ENCODE peak calls at places on chromosomes 6 and 20, in ten cellular contexts. A is GM06990; C is CD8-positive, alpha-beta memory T cell; Q is fibroblast of pulmonary artery; O is IMR-90; M is tibial nerve; I is epithelial cell of proximal tubule; S is AG09309; T is cardiac fibroblast; Y is HFF-Myc. D is an unnamed sample.

GRCh38 chr6:34218691-34219090 is 18.0 kb upstream of the HMGA1 start:
- DNase-seq in S (no peak), T (no peak), A (no peak), Y (no peak), I (no peak), O (no peak), Q (no peak), C (no peak), M (no peak), D (no peak)

GRCh38 chr6:29749668-29750067 is 26.4 kb downstream of the HLA-F start:
- DNase-seq in O (no peak), Y (no peak), M (no peak), Q (no peak), I (no peak), C (no peak), T (no peak), S (no peak), A (no peak), D (no peak)

GRCh38 chr6:106122306-106122940 is 36.3 kb downstream of the PRDM1 start:
- DNase-seq in Q (no peak), Y (no peak), C (no peak), O (no peak), M (no peak), T (no peak), S (no peak), I (no peak), A (no peak), D (no peak)

GRCh38 chr6:117483645-117484016 is 1.2 kb downstream of the DCBLD1 start:
- DNase-seq in I (no peak), S (no peak), Y (no peak), A (no peak), T (peak), M (no peak), O (peak), Q (peak), C (no peak), D (no peak)

GRCh38 chr20:8568068-8568467 is 436.0 kb downstream of the PLCB1 start:
- DNase-seq in T (peak), C (no peak), I (no peak), M (no peak), Y (no peak), O (peak), S (no peak), Q (peak), A (no peak), D (no peak)

GRCh38 chr6:150599199-150600002 is at the start of gene PLEKHG1:
- DNase-seq in I (no peak), Q (peak), O (no peak), C (peak), S (no peak), Y (no peak), T (peak), M (peak), A (peak), D (peak)

GRCh38 chr6:137738197-137738596 is 128.9 kb upstream of the TNFAIP3 start:
- DNase-seq in A (no peak), C (peak), Y (no peak), I (peak), M (no peak), T (peak), O (peak), S (peak), Q (peak), D (no peak)

GRCh38 chr6:170461111-170461510 is 92.0 kb downstream of the PSMB1 start:
- DNase-seq in C (no peak), I (no peak), T (no peak), O (no peak), Q (no peak), A (no peak), M (no peak), Y (no peak), S (no peak), D (no peak)

GRCh38 chr6:69917834-69918233 is 51.5 kb downstream of the COL19A1 start:
- DNase-seq in O (peak), Q (peak), C (no peak), S (no peak), Y (peak), T (peak), I (peak), M (no peak), A (no peak), D (no peak)

GRCh38 chr6:13689511-13690256 is 22.0 kb downstream of the RANBP9 start:
- DNase-seq in T (peak), I (no peak), O (no peak), C (no peak), Q (peak), M (no peak), A (no peak), S (no peak), Y (no peak), D (no peak)

DNA sequence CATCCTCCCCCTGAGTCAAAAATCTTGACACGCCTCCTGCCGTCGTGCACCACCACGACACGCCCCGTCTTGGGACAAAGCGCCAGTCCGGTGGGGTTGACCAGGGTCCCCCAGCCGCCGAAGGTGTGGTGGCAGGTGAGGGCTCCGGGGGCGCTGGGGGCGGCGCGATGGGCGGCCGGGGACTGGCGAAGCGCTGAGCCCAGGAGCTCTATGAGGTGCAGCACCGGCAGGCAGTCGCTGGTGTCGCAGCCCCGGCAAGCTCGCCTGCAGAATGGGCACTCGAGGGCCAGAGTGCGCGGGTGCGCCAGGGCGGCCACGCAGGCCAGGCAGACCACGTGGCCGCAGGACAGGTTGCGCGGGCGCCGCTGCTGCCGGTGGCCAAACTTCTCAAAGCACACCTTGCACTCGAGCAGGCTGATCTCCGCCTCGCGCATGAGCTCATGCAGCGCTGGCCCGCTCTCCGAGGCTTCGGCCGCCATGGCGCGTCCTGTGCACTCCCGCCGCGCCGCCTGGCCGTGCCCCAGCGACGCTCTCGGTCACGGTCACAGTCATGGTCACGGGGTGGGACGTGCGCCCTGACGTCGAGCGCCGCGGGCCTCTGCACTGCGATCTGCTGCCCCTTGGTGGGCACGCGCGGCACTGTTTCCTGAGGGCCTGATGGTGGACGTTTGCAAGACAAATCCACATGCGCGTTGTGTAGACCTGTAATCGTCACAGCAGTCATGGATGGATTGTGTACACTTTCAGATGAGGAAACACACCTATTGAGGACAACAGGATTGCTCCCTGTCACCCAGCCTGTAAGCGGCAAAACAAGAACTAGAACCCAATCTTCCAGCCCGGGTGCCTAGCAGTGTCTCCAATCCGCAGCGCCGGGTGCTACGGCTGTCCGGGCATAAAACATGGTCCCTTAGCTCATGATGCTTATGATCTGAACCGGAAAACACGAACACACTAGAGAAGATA is at the start of gene NHLRC1:
- DNase-seq in M (peak), Q (peak), O (peak), C (peak), T (peak), I (peak), A (peak), S (peak), Y (peak), D (peak)
- H3K4me3 ChIP-seq in M (peak), Q (peak), O (peak), C (peak), T (peak), I (peak), A (no peak), S (peak), Y (peak), D (peak)

GRCh38 chr6:80223743-80224212 is 117.3 kb downstream of the BCKDHB start:
- DNase-seq in M (no peak), T (peak), O (no peak), A (no peak), S (peak), Q (peak), Y (peak), C (no peak), I (no peak), D (peak)

GRCh38 chr6:80226699-80227098 is 120.2 kb downstream of the BCKDHB start:
- DNase-seq in I (no peak), S (no peak), Q (no peak), Y (no peak), A (no peak), M (no peak), O (no peak), C (no peak), T (no peak), D (no peak)

GRCh38 chr6:80227545-80227944 is 121.1 kb downstream of the BCKDHB start:
- DNase-seq in Q (no peak), O (no peak), Y (no peak), T (no peak), A (no peak), I (no peak), S (no peak), M (no peak), C (no peak), D (no peak)

GRCh38 chr6:80226156-80226555 is 119.7 kb downstream of the BCKDHB start:
- DNase-seq in A (no peak), M (no peak), I (no peak), O (no peak), T (no peak), Q (no peak), Y (no peak), S (no peak), C (no peak), D (no peak)
- H3K4me3 ChIP-seq in A (no peak), M (no peak), I (no peak), O (no peak), T (no peak), Q (no peak), Y (no peak), S (no peak), C (no peak), D (no peak)

GRCh38 chr6:107713214-107713962 is 110.7 kb downstream of the SCML4 start:
- DNase-seq in S (no peak), T (no peak), Y (no peak), A (no peak), M (no peak), C (no peak), I (no peak), O (no peak), Q (no peak), D (no peak)
- H3K4me3 ChIP-seq in S (no peak), T (peak), Y (peak), A (no peak), M (no peak), C (peak), I (no peak), O (peak), Q (peak), D (peak)

DNA sequence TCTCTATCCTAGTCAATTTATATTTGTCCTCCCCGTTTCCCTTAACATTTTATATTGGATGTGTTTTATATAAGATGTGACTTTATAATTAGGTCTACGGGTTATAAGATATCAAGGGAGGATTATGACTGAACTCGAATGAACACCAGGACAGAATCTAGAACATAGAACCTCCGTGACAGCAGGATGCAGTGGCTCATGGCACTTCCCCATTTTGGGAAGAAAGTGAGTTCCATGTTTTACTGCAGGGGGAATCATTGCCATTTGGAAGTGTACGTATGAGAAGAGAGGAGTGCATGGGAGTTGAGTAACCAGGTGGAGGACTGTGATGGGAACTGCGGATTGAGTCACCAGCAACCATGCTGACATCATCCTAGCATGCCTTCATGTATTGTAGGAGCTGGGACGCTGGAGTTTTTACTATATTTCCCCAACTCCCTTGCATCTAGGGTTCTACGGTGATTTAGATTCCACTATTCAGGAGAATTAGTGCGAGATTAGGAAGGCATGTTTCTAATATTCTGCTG is 56.1 kb upstream of the FOXC1 start:
- DNase-seq in O (no peak), C (no peak), T (no peak), Y (no peak), Q (no peak), A (no peak), M (no peak), I (no peak), S (no peak), D (no peak)
- H3K4me3 ChIP-seq in O (no peak), C (no peak), T (no peak), Y (peak), Q (no peak), A (no peak), M (no peak), I (no peak), S (no peak), D (peak)

GRCh38 chr20:56628015-56628872 is 862 bp upstream of the TFAP2C start:
- DNase-seq in C (no peak), I (no peak), T (peak), A (peak), O (no peak), S (no peak), Y (no peak), Q (no peak), M (no peak), D (peak)

GRCh38 chr20:56625837-56626236 is 3.3 kb upstream of the TFAP2C start:
- DNase-seq in A (no peak), T (no peak), O (no peak), M (no peak), C (no peak), S (no peak), Q (no peak), Y (no peak), I (no peak), D (no peak)

GRCh38 chr20:56626367-56627121 is 2.6 kb upstream of the TFAP2C start:
- DNase-seq in T (no peak), O (no peak), C (no peak), Y (no peak), S (no peak), Q (no peak), M (no peak), I (no peak), A (peak), D (peak)

GRCh38 chr20:56627122-56628014 is 1.7 kb upstream of the TFAP2C start:
- DNase-seq in T (no peak), M (no peak), C (no peak), O (no peak), Q (no peak), S (no peak), I (no peak), A (peak), Y (no peak), D (no peak)

GRCh38 chr20:56624786-56625681 is 4.1 kb upstream of the TFAP2C start:
- DNase-seq in S (no peak), T (no peak), Q (no peak), I (no peak), M (no peak), Y (no peak), C (no peak), A (peak), O (no peak), D (no peak)
- H3K4me3 ChIP-seq in S (no peak), T (no peak), Q (no peak), I (no peak), M (no peak), Y (no peak), C (no peak), A (no peak), O (no peak), D (no peak)